ENCODE peak calls at places on chromosomes 11 and 22, in five cellular contexts. One of them, this sample, is unnamed.

GRCh38 chr11:119584193-119585037 is 144.6 kb downstream of the NECTIN1 start:
- DNase-seq in globus pallidus: peak; percentile 78
- DNase-seq in CD8-positive, alpha-beta T cell: no peak
- DNase-seq in tibial nerve: no peak
- DNase-seq in HuH-7: no peak
- DNase-seq in this sample: no peak

GRCh38 chr11:130872961-130873360 is 43.3 kb downstream of the SNX19 start:
- DNase-seq in HuH-7: no peak
- DNase-seq in tibial nerve: no peak
- DNase-seq in globus pallidus: no peak
- DNase-seq in CD8-positive, alpha-beta T cell: no peak
- DNase-seq in this sample: no peak

GRCh38 chr11:10387209-10388083 is 67.6 kb upstream of the AMPD3 start:
- DNase-seq in CD8-positive, alpha-beta T cell: no peak
- DNase-seq in tibial nerve: peak; percentile 60
- DNase-seq in globus pallidus: no peak
- DNase-seq in HuH-7: no peak
- DNase-seq in this sample: no peak

GRCh38 chr11:45092901-45093760 is 53.3 kb upstream of the PRDM11 start:
- DNase-seq in CD8-positive, alpha-beta T cell: peak; percentile 57
- DNase-seq in tibial nerve: no peak
- DNase-seq in HuH-7: no peak
- DNase-seq in globus pallidus: no peak
- DNase-seq in this sample: no peak

GRCh38 chr22:49620666-49621065 is 207.0 kb downstream of the BRD1 start:
- DNase-seq in tibial nerve: no peak
- DNase-seq in HuH-7: no peak
- DNase-seq in globus pallidus: no peak
- DNase-seq in CD8-positive, alpha-beta T cell: no peak
- DNase-seq in this sample: no peak

GRCh38 chr11:93784935-93785360 is 866 bp downstream of the MED17 start:
- DNase-seq in CD8-positive, alpha-beta T cell: no peak
- DNase-seq in HuH-7: no peak
- DNase-seq in tibial nerve: no peak
- DNase-seq in globus pallidus: no peak
- DNase-seq in this sample: peak; percentile 81

GRCh38 chr11:5226732-5227327 is at the start of gene HBB:
- DNase-seq in CD8-positive, alpha-beta T cell: no peak
- DNase-seq in globus pallidus: no peak
- DNase-seq in tibial nerve: no peak
- DNase-seq in HuH-7: no peak
- DNase-seq in this sample: no peak

GRCh38 chr11:135075740-135076139 is 663.7 kb upstream of the B3GAT1 start:
- DNase-seq in HuH-7: no peak
- DNase-seq in CD8-positive, alpha-beta T cell: peak; percentile 74
- DNase-seq in tibial nerve: peak; percentile 57
- DNase-seq in globus pallidus: no peak
- DNase-seq in this sample: peak; percentile 82

GRCh38 chr11:69534166-69534530 is 52.7 kb downstream of the LINC01488 start:
- DNase-seq in globus pallidus: no peak
- DNase-seq in CD8-positive, alpha-beta T cell: no peak
- DNase-seq in tibial nerve: no peak
- DNase-seq in HuH-7: no peak
- DNase-seq in this sample: no peak

GRCh38 chr11:88359529-88359928 is 22.0 kb upstream of the CTSC start:
- DNase-seq in tibial nerve: no peak
- DNase-seq in HuH-7: no peak
- DNase-seq in CD8-positive, alpha-beta T cell: no peak
- DNase-seq in globus pallidus: no peak
- DNase-seq in this sample: peak; percentile 41

GRCh38 chr22:26276530-26277200 is 107.4 kb downstream of the SEZ6L start:
- DNase-seq in CD8-positive, alpha-beta T cell: no peak
- DNase-seq in tibial nerve: no peak
- DNase-seq in HuH-7: no peak
- DNase-seq in globus pallidus: peak; percentile 17
- DNase-seq in this sample: no peak

GRCh38 chr11:27471588-27472397 is 797 bp downstream of the LGR4 start:
- DNase-seq in HuH-7: peak; percentile 52
- DNase-seq in CD8-positive, alpha-beta T cell: peak; percentile 22
- DNase-seq in tibial nerve: no peak
- DNase-seq in globus pallidus: peak; percentile 38
- DNase-seq in this sample: peak; percentile 65

GRCh38 chr22:22198751-22199150 is 45.8 kb upstream of the VPREB1 start:
- DNase-seq in HuH-7: no peak
- DNase-seq in CD8-positive, alpha-beta T cell: no peak
- DNase-seq in tibial nerve: no peak
- DNase-seq in globus pallidus: no peak
- DNase-seq in this sample: no peak

GRCh38 chr22:37740455-37741311 is 43.8 kb downstream of the TRIOBP start:
- DNase-seq in CD8-positive, alpha-beta T cell: peak; percentile 68
- DNase-seq in globus pallidus: no peak
- DNase-seq in HuH-7: no peak
- DNase-seq in tibial nerve: no peak
- DNase-seq in this sample: no peak

GRCh38 chr11:60305906-60306619 is 21.0 kb upstream of the MS4A6E start:
- DNase-seq in CD8-positive, alpha-beta T cell: no peak
- DNase-seq in HuH-7: no peak
- DNase-seq in globus pallidus: no peak
- DNase-seq in tibial nerve: no peak
- DNase-seq in this sample: no peak

GRCh38 chr11:104522650-104523049 is 358.7 kb upstream of the PDGFD start:
- DNase-seq in globus pallidus: no peak
- DNase-seq in HuH-7: no peak
- DNase-seq in tibial nerve: no peak
- DNase-seq in CD8-positive, alpha-beta T cell: no peak
- DNase-seq in this sample: no peak

This sample was measured in NAMALWA.